ENCODE peak calls at places on chromosome 17, in eight cellular contexts. P, U, B, H, Q, T, W and X are unnamed samples.

GRCh38 chr17:36529121-36529520 is 5.5 kb downstream of the MYO19 start:
- DNase-seq in P (no peak), U (no peak), B (no peak), H (no peak), Q (no peak), T (no peak), W (no peak), X (peak)

GRCh38 chr17:60640503-60640902 is 37.1 kb upstream of the BCAS3 start:
- DNase-seq in P (no peak), U (peak), B (no peak), H (no peak), Q (no peak), T (no peak), W (peak), X (peak)

GRCh38 chr17:65630502-65630901 is 69.1 kb upstream of the AXIN2 start:
- DNase-seq in P (no peak), U (no peak), B (no peak), H (no peak), Q (no peak), T (no peak), W (no peak), X (no peak)

GRCh38 chr17:45241315-45242011 is 19.8 kb downstream of the FMNL1 start:
- DNase-seq in P (no peak), U (peak), B (no peak), H (no peak), Q (peak), T (no peak), W (no peak), X (no peak)

GRCh38 chr17:21394265-21394664 is 18.1 kb downstream of the KCNJ12 start:
- DNase-seq in P (no peak), U (no peak), B (no peak), H (no peak), Q (no peak), T (no peak), W (no peak), X (no peak)

GRCh38 chr17:81325974-81326358 is 30.9 kb upstream of the SLC38A10 start:
- DNase-seq in P (no peak), U (no peak), B (no peak), H (no peak), Q (no peak), T (no peak), W (no peak), X (no peak)

GRCh38 chr17:67145406-67145805 is 99.6 kb downstream of the HELZ start:
- DNase-seq in P (no peak), U (no peak), B (no peak), H (no peak), Q (no peak), T (no peak), W (no peak), X (no peak)

GRCh38 chr17:17818088-17818526 is 18.7 kb downstream of the SREBF1 start:
- DNase-seq in P (no peak), U (peak), B (no peak), H (peak), Q (peak), T (no peak), W (no peak), X (no peak)

GRCh38 chr17:47701603-47702002 is 7.6 kb downstream of the TBKBP1 start:
- DNase-seq in P (no peak), U (peak), B (no peak), H (peak), Q (peak), T (no peak), W (no peak), X (no peak)

GRCh38 chr17:80605326-80606066 is 60.9 kb downstream of the RPTOR start:
- DNase-seq in P (no peak), U (no peak), B (no peak), H (peak), Q (no peak), T (peak), W (peak), X (no peak)

GRCh38 chr17:29113334-29113733 is 66.9 kb downstream of the MYO18A start:
- DNase-seq in P (no peak), U (peak), B (no peak), H (no peak), Q (no peak), T (no peak), W (no peak), X (no peak)

GRCh38 chr17:61410555-61411089 is 11.0 kb downstream of the TBX2 start:
- DNase-seq in P (no peak), U (peak), B (no peak), H (no peak), Q (peak), T (no peak), W (no peak), X (peak)

GRCh38 chr17:67246648-67247415 is 1.8 kb upstream of the HELZ start:
- DNase-seq in P (peak), U (peak), B (peak), H (peak), Q (no peak), T (peak), W (peak), X (peak)

GRCh38 chr17:32940706-32941390 is 12.9 kb downstream of the TMEM98 start:
- DNase-seq in P (no peak), U (no peak), B (no peak), H (no peak), Q (no peak), T (no peak), W (no peak), X (no peak)

GRCh38 chr17:33968350-33969044 is 286.6 kb upstream of the CCL2 start:
- DNase-seq in P (no peak), U (peak), B (no peak), H (peak), Q (no peak), T (peak), W (no peak), X (no peak)

GRCh38 chr17:47663997-47664941 is 14.6 kb downstream of the KPNB1 start:
- DNase-seq in P (peak), U (peak), B (no peak), H (peak), Q (peak), T (peak), W (peak), X (peak)

GRCh38 chr17:41492771-41493170 is 3.1 kb upstream of the KRT36 start:
- DNase-seq in P (no peak), U (no peak), B (no peak), H (no peak), Q (peak), T (no peak), W (peak), X (peak)

GRCh38 chr17:58337600-58338453 is 9.2 kb upstream of the TSPOAP1 start:
- DNase-seq in P (no peak), U (peak), B (peak), H (peak), Q (no peak), T (peak), W (peak), X (no peak)

GRCh38 chr17:81641825-81642489 is 5.0 kb downstream of the TSPAN10 start:
- DNase-seq in P (no peak), U (no peak), B (no peak), H (no peak), Q (no peak), T (no peak), W (no peak), X (no peak)

GRCh38 chr17:29238133-29238850 is 8.4 kb upstream of the CRYBA1 start:
- DNase-seq in P (no peak), U (no peak), B (no peak), H (no peak), Q (no peak), T (no peak), W (no peak), X (no peak)

GRCh38 chr17:42456223-42457106 is 2.2 kb upstream of the ATP6V0A1 start:
- DNase-seq in P (no peak), U (no peak), B (no peak), H (peak), Q (no peak), T (peak), W (no peak), X (peak)

GRCh38 chr17:67027031-67027628 is 17.2 kb upstream of the CACNG1 start:
- DNase-seq in P (no peak), U (no peak), B (no peak), H (no peak), Q (no peak), T (no peak), W (no peak), X (no peak)

GRCh38 chr17:17366941-17367885 is 64.0 kb downstream of the NT5M start:
- DNase-seq in P (no peak), U (no peak), B (no peak), H (no peak), Q (no peak), T (no peak), W (no peak), X (no peak)

GRCh38 chr17:67400193-67400592 is 23.1 kb downstream of the PITPNC1 start:
- DNase-seq in P (no peak), U (no peak), B (no peak), H (no peak), Q (no peak), T (no peak), W (no peak), X (peak)

GRCh38 chr17:60165976-60166375 is 16.2 kb downstream of the CA4 start:
- DNase-seq in P (no peak), U (no peak), B (no peak), H (peak), Q (no peak), T (no peak), W (no peak), X (no peak)

GRCh38 chr17:18910881-18911280 is 41.1 kb upstream of the SLC5A10 start:
- DNase-seq in P (no peak), U (no peak), B (no peak), H (no peak), Q (no peak), T (no peak), W (no peak), X (no peak)

GRCh38 chr17:35878361-35878760 is 1.8 kb downstream of the CCL5 start:
- DNase-seq in P (no peak), U (no peak), B (no peak), H (no peak), Q (no peak), T (no peak), W (no peak), X (no peak)

GRCh38 chr17:17890773-17891759 is 54.3 kb upstream of the SREBF1 start:
- DNase-seq in P (peak), U (peak), B (no peak), H (peak), Q (peak), T (no peak), W (peak), X (peak)

GRCh38 chr17:58369214-58370031 is 17.4 kb upstream of the SUPT4H1 start:
- DNase-seq in P (no peak), U (no peak), B (no peak), H (no peak), Q (no peak), T (no peak), W (peak), X (no peak)

GRCh38 chr17:83189013-83189672 is 109.7 kb downstream of the METRNL start:
- DNase-seq in P (no peak), U (no peak), B (no peak), H (no peak), Q (no peak), T (no peak), W (no peak), X (no peak)

GRCh38 chr17:28796062-28796461 is 46.5 kb downstream of the FAM222B start:
- DNase-seq in P (no peak), U (no peak), B (no peak), H (no peak), Q (no peak), T (no peak), W (no peak), X (no peak)

GRCh38 chr17:4956493-4957061 is 5.7 kb downstream of the ENO3 start:
- DNase-seq in P (no peak), U (peak), B (no peak), H (no peak), Q (no peak), T (no peak), W (no peak), X (no peak)

GRCh38 chr17:31738067-31738466 is 121.0 kb downstream of the COPRS start:
- DNase-seq in P (no peak), U (no peak), B (no peak), H (no peak), Q (no peak), T (no peak), W (no peak), X (no peak)

DNA sequence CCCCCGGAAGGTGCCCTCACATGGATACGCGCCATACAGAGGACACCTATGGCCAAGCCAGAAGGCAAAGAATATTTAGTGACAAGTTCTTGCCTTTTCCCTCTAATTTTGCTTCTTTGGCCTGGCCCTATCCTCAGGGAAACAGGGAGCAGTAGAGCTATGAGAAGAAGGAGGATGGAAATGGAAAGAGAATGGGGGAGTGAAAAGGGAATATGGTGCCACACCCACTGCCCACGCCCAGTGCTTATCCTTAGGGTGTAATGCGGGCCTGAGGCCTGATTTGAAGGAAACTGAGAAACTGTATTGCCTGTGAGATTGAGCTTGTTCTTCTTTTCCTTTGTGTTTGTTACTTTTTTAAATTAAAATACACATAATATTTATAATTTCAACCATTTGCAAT is 255.1 kb downstream of the HS3ST3A1 start:
- DNase-seq in P (no peak), U (no peak), B (no peak), H (no peak), Q (no peak), T (no peak), W (no peak), X (no peak)
- TF ChIP-seq CTCF in P (no peak), U (no peak), B (no peak), H (no peak), Q (no peak), T (no peak), W (no peak), X (no peak)

DNA sequence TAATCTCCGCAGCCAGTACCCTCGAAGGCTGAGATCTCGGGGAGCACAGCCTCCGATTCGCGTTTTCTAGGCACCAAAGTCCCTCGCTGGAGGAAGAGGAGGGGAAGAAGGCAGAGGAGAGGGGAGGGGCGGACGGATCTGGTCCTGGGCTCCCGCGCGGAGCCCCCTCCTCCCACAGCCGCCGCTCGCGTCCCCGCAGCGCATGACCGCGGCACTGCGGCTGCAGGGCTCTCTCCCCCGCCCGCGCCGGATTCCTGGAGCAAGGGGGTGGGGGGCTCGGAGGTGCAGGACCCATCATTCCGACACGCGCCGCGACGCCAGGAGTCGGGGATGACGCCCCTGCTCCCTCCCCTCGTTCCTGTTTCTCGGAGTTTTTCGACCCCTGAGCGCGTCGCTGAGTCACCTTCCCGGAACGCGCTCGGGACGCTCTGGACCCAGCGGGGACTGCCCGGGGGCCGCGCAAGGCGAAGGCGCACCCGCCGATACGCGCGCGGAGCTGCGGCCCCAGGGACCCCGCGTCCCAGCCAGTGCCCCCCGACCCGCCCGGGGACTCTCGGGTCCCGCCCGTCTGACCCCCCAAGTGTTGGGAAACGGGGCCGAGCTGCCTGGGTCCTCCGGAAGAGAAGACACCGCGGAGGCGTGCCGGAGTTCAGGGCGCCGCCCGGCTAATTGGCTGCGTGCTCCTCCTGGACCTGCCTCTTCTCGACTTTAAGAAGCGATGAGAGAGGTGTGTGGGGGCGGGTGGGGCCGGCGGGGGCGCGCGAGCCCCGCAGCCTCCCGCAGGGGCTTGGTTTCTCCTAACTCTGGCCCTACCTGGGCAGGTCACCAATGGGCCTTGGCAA is 1.4 kb upstream of the SPHK1 start:
- DNase-seq in P (no peak), U (peak), B (no peak), H (peak), Q (peak), T (no peak), W (peak), X (peak)
- TF ChIP-seq POLR2AphosphoS5 in P (peak), U (no peak), B (no peak), H (no peak), Q (no peak), T (no peak), W (peak), X (peak)

GRCh38 chr17:49987290-49987585 is 7.8 kb downstream of the DLX3 start:
- DNase-seq in P (no peak), U (peak), B (no peak), H (no peak), Q (peak), T (no peak), W (no peak), X (no peak)
- H3K4me2 ChIP-seq in P (no peak), U (no peak), B (no peak), H (no peak), Q (no peak), T (no peak), W (no peak), X (no peak)

GRCh38 chr17:74404218-74404617 is 27.7 kb upstream of the GPRC5C start:
- DNase-seq in P (no peak), U (peak), B (peak), H (no peak), Q (no peak), T (no peak), W (no peak), X (no peak)
- TF ChIP-seq CTCF in P (no peak), U (no peak), B (no peak), H (no peak), Q (no peak), T (no peak), W (no peak), X (no peak)

GRCh38 chr17:10268005-10268404 is 69.6 kb upstream of the GAS7 start:
- DNase-seq in P (no peak), U (no peak), B (no peak), H (no peak), Q (no peak), T (no peak), W (no peak), X (no peak)
- TF ChIP-seq POLR2AphosphoS5 in P (no peak), U (no peak), B (no peak), H (no peak), Q (no peak), T (no peak), W (no peak), X (no peak)

GRCh38 chr17:77887464-77888241 is 70.8 kb upstream of the TNRC6C start:
- DNase-seq in P (no peak), U (peak), B (no peak), H (no peak), Q (no peak), T (no peak), W (peak), X (peak)
- H3K4me2 ChIP-seq in P (no peak), U (peak), B (peak), H (peak), Q (no peak), T (peak), W (peak), X (peak)

DNA sequence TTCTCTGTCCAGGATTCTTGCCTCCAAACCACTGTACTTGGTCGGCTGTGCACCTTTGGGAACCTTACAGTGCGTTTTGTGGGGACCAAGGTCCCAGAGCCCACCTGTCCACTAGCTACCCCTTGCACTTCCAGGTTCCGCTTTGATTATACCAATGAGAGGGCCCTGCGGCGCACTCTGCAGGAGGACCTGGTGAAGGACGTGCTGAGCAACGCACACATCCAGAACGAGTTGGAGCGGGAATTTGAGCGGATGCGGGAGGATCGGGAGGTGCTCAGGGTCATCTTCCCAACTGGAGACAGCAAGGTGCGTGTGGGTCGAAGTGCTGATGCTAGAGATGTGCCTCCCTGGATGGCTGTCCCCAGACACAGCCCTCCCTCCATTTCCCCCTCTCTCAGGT is 18.8 kb downstream of the POLR2A start:
- DNase-seq in P (no peak), U (peak), B (no peak), H (no peak), Q (no peak), T (no peak), W (no peak), X (no peak)
- TF ChIP-seq CTCF in P (peak), U (peak), B (peak), H (peak), Q (peak), T (peak), W (peak), X (peak)